ENCODE peak calls at places on chromosomes 5 and 9, in ten cellular contexts. T is cardiac muscle cell, Q is fibroblast of pulmonary artery, A is progenitor cell of endocrine pancreas, L is astrocyte, S is bronchial epithelial cell, V is heart right ventricle, W is A549, G is GM13977, M is suprapubic skin. B is an unnamed sample.

GRCh38 chr9:116501871-116502270 is 185.2 kb upstream of the TRIM32 start:
- DNase-seq in M (no peak), Q (peak), W (peak), A (no peak), S (peak), V (no peak), T (no peak), L (peak), G (no peak), B (peak)

GRCh38 chr5:87827561-87827960 is 414.8 kb upstream of the CCNH start:
- DNase-seq in A (no peak), T (no peak), M (no peak), W (no peak), V (no peak), Q (no peak), S (no peak), G (no peak), L (peak), B (no peak)

GRCh38 chr5:58294598-58295298 is 165.1 kb downstream of the PLK2 start:
- DNase-seq in W (no peak), A (no peak), T (no peak), G (no peak), L (peak), S (peak), V (no peak), M (no peak), Q (peak), B (peak)

GRCh38 chr9:35749515-35750255 is 598 bp downstream of the RGP1 start:
- DNase-seq in T (peak), W (peak), G (peak), L (no peak), Q (no peak), V (no peak), A (no peak), S (peak), M (no peak), B (no peak)

GRCh38 chr9:116587919-116588318 is 99.2 kb upstream of the TRIM32 start:
- DNase-seq in W (no peak), L (no peak), G (no peak), T (no peak), A (no peak), S (no peak), Q (no peak), V (no peak), M (no peak), B (no peak)

GRCh38 chr9:79477955-79478751 is 93.6 kb upstream of the TLE4 start:
- DNase-seq in W (peak), A (peak), G (peak), Q (peak), V (no peak), M (no peak), L (peak), T (peak), S (peak), B (no peak)

GRCh38 chr5:80569086-80569960 is 757 bp downstream of the ANKRD34B start:
- DNase-seq in S (no peak), Q (no peak), V (no peak), G (peak), T (peak), L (no peak), W (no peak), M (no peak), A (peak), B (no peak)

GRCh38 chr5:55231476-55232193 is 1.8 kb downstream of the CCNO start:
- DNase-seq in S (no peak), V (no peak), G (peak), L (no peak), W (no peak), M (no peak), T (peak), A (peak), Q (no peak), B (no peak)

GRCh38 chr9:2621678-2622360 is at the start of gene VLDLR:
- DNase-seq in A (peak), M (no peak), Q (peak), V (peak), L (no peak), W (peak), G (no peak), T (no peak), S (peak), B (no peak)

GRCh38 chr5:77725646-77726045 is 50.5 kb downstream of the TBCA start:
- DNase-seq in T (no peak), S (no peak), L (no peak), A (no peak), G (no peak), Q (no peak), M (no peak), V (no peak), W (no peak), B (no peak)

GRCh38 chr5:135543151-135543818 is 7.5 kb upstream of the NEUROG1 start:
- DNase-seq in T (no peak), S (no peak), G (peak), W (no peak), A (no peak), V (no peak), Q (no peak), M (peak), L (no peak), B (no peak)

GRCh38 chr5:125746936-125747335 is 676.3 kb upstream of the GRAMD2B start:
- DNase-seq in S (no peak), W (no peak), T (no peak), Q (no peak), A (no peak), G (no peak), V (no peak), M (no peak), L (no peak), B (no peak)

GRCh38 chr9:129464972-129465833 is 155.7 kb downstream of the C9orf50 start:
- DNase-seq in T (no peak), S (no peak), A (no peak), V (peak), M (no peak), Q (peak), G (no peak), W (no peak), L (peak), B (peak)

GRCh38 chr9:91771027-91771426 is 179.0 kb downstream of the ROR2 start:
- DNase-seq in G (no peak), A (no peak), Q (peak), M (no peak), S (peak), T (peak), V (no peak), W (peak), L (peak), B (peak)

GRCh38 chr9:91332476-91333231 is 29.1 kb downstream of the AUH start:
- DNase-seq in Q (no peak), A (no peak), M (no peak), G (no peak), L (no peak), V (no peak), T (peak), S (no peak), W (no peak), B (no peak)

GRCh38 chr9:123269316-123269715 is 930 bp upstream of the STRBP start:
- DNase-seq in V (no peak), T (no peak), Q (no peak), L (no peak), W (no peak), A (no peak), G (no peak), S (no peak), M (no peak), B (no peak)

GRCh38 chr9:123482295-123482970 is 126.4 kb downstream of the CRB2 start:
- DNase-seq in M (no peak), S (no peak), T (no peak), G (no peak), V (no peak), A (no peak), L (no peak), W (no peak), Q (no peak), B (no peak)

GRCh38 chr9:37392272-37392671 is 30.2 kb upstream of the GRHPR start:
- DNase-seq in M (no peak), L (no peak), Q (no peak), V (no peak), G (no peak), S (no peak), W (no peak), T (no peak), A (no peak), B (no peak)

GRCh38 chr5:108384741-108385140 is 2.8 kb upstream of the FBXL17 start:
- DNase-seq in W (no peak), V (no peak), Q (no peak), G (no peak), S (no peak), A (no peak), L (no peak), M (no peak), T (no peak), B (no peak)

GRCh38 chr9:14221119-14221518 is 92.8 kb downstream of the NFIB start:
- DNase-seq in G (no peak), W (no peak), L (peak), A (no peak), S (no peak), T (no peak), M (no peak), Q (no peak), V (no peak), B (peak)

GRCh38 chr5:145110826-145111225 is 724.3 kb downstream of the PRELID2 start:
- DNase-seq in S (no peak), Q (peak), W (no peak), A (no peak), G (no peak), V (no peak), M (no peak), L (no peak), T (no peak), B (peak)

GRCh38 chr5:56663523-56663922 is 151.8 kb upstream of the MAP3K1 start:
- DNase-seq in M (no peak), W (no peak), L (no peak), A (no peak), Q (no peak), V (no peak), T (no peak), S (no peak), G (no peak), B (no peak)

GRCh38 chr5:32278403-32278802 is 34.3 kb downstream of the MTMR12 start:
- DNase-seq in S (no peak), G (no peak), A (no peak), T (no peak), L (peak), M (no peak), V (no peak), W (no peak), Q (peak), B (peak)

GRCh38 chr5:123700624-123701023 is 188.6 kb downstream of the CSNK1G3 start:
- DNase-seq in S (peak), A (no peak), Q (peak), V (no peak), G (no peak), M (peak), T (no peak), L (peak), W (peak), B (peak)

GRCh38 chr5:103624035-103624461 is 61.5 kb upstream of the NUDT12 start:
- DNase-seq in W (no peak), Q (peak), S (peak), V (no peak), G (no peak), A (no peak), M (no peak), T (no peak), L (peak), B (no peak)

GRCh38 chr9:107523539-107523938 is 34.0 kb upstream of the KLF4 start:
- DNase-seq in M (no peak), V (no peak), S (no peak), G (no peak), L (no peak), A (no peak), Q (no peak), W (no peak), T (no peak), B (no peak)

GRCh38 chr5:39459091-39459490 is 34.3 kb upstream of the DAB2 start:
- DNase-seq in W (peak), V (no peak), T (no peak), L (peak), Q (peak), G (no peak), S (no peak), A (no peak), M (no peak), B (no peak)

GRCh38 chr5:89437450-89438435 is 554.8 kb upstream of the MEF2C start:
- DNase-seq in L (peak), V (no peak), T (no peak), Q (no peak), A (no peak), G (no peak), S (no peak), M (no peak), W (no peak), B (no peak)

GRCh38 chr5:138903113-138903789 is 28.1 kb upstream of the LRRTM2 start:
- DNase-seq in G (no peak), W (no peak), A (no peak), Q (peak), T (no peak), L (peak), V (no peak), M (no peak), S (peak), B (peak)

DNA sequence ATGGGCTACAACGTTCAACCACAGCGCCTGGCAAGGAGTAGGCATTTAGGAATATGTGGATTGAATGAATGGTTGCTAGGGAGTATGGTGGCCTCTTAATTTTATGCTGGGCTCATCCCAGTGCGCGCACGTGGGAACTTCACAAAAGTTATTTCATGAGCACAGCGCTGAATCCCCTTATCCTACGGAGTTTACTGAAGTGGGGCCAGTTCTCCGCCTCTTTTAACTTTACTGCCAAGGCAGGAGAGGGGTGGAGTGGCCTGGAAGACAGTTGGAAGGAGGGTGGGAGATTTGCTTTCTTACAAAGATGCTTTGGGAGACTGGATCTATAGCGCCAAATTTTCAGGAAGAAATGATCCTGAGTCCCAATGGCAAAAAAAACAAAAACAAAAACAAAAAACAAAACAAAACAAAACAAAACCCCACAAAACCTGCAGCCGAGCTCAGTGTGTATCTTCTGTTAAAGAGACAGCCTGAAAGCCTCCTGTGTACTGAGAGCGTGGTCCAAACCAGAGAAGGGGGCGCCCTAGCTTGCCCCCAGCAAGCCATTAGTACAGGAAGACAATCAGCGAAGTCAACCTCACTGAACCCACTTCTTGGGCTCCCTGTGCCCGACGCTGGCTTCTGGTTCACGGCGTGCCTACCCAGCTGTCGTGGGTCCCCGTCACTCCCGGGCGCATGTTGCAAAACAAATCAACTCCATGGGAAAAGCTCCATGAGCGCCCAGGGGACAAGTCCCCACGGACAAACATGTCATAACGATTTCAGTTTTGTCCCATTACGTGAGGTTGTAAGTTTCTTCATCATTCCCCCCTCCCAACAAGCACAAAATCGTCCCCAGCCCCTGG is 326.7 kb downstream of the SH3GL2 start:
- DNase-seq in T (no peak), Q (no peak), V (no peak), S (no peak), G (peak), W (no peak), A (no peak), L (no peak), M (no peak), B (no peak)
- TF ChIP-seq CTCF in T (no peak), Q (no peak), V (no peak), S (no peak), G (no peak), W (no peak), A (no peak), L (no peak), M (no peak), B (no peak)

GRCh38 chr5:171162165-171162564 is 146.9 kb upstream of the TLX3 start:
- DNase-seq in T (no peak), A (no peak), W (no peak), S (no peak), G (no peak), L (no peak), Q (no peak), V (no peak), M (no peak), B (no peak)

GRCh38 chr5:171166766-171167165 is 142.3 kb upstream of the TLX3 start:
- DNase-seq in W (no peak), L (no peak), M (no peak), S (no peak), T (no peak), Q (no peak), G (no peak), A (no peak), V (no peak), B (no peak)

GRCh38 chr5:171157775-171158174 is 151.3 kb upstream of the TLX3 start:
- DNase-seq in T (no peak), S (no peak), V (no peak), W (no peak), M (no peak), L (no peak), A (no peak), G (no peak), Q (no peak), B (no peak)

GRCh38 chr5:171158581-171158980 is 150.5 kb upstream of the TLX3 start:
- DNase-seq in M (no peak), L (no peak), S (peak), Q (no peak), G (no peak), A (no peak), W (no peak), T (no peak), V (no peak), B (no peak)

GRCh38 chr5:171162602-171163001 is 146.4 kb upstream of the TLX3 start:
- DNase-seq in S (peak), W (peak), T (peak), Q (peak), L (peak), G (no peak), V (no peak), A (no peak), M (no peak), B (peak)
- TF ChIP-seq CTCF in S (peak), W (peak), T (peak), Q (peak), L (peak), G (peak), V (no peak), A (peak), M (no peak), B (peak)

DNA sequence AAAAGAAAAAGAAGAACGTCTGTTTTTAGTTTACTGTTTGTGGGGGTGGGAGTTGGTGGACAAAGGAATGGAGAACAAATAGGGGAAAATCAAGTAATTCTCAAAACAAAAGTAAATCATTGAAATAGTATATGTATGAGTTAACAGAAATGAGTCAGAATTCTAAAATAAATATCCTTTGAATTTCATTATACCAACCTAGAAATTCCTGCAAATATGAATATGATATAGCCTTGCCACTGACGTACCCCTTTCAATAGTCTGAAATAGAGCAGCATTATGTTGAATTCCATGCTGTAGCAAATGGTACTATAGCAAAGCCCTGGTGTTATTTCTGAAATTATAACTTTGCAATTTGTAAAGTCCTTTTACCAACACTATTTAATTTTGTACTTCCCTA is 29.7 kb upstream of the DTWD2 start:
- DNase-seq in W (no peak), G (no peak), A (no peak), L (no peak), V (no peak), S (no peak), T (no peak), Q (no peak), M (no peak), B (no peak)
- TF ChIP-seq CTCF in W (no peak), G (no peak), A (no peak), L (no peak), V (no peak), S (no peak), T (no peak), Q (no peak), M (no peak), B (no peak)

GRCh38 chr9:132644251-132644650 is 25.5 kb downstream of the DDX31 start:
- DNase-seq in M (no peak), Q (no peak), G (no peak), W (peak), L (no peak), S (no peak), T (no peak), V (no peak), A (no peak), B (no peak)
- TF ChIP-seq CTCF in M (no peak), Q (peak), G (peak), W (no peak), L (peak), S (no peak), T (peak), V (no peak), A (peak), B (peak)

GRCh38 chr5:141402553-141403328 is at the start of gene PCDHGA9:
- DNase-seq in A (no peak), Q (peak), V (no peak), L (no peak), M (no peak), W (no peak), G (peak), S (peak), T (no peak), B (no peak)
- TF ChIP-seq CTCF in A (no peak), Q (peak), V (peak), L (peak), M (peak), W (no peak), G (peak), S (peak), T (peak), B (peak)

DNA sequence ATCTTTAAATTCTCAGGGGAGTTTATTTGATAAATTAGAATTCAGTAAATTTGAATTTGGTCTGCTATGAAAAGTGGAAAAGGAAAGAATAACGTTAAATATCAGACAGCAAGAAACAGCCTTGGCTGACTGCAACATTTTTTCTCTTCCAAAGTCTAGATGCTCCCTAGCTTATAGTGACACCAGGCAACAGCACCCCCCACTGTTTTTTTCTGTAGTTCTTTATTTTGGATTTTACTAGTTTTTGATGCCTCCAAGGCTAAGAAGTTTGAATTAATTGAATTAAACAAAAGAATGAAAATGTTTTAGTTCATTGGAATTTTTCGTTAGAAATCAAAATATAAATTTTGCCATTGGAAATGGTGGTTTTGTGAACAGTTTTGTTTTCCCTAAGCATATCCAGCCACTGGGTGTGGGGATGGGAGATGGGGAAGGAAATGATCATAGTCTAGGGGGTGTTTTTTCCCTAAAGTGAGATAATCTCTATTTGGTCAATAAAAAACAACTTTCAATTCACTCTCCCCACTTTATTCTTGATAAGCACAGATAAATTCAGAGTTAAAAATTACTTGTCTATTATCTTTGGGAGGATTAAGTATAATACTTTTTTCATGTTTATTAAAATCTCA is 199.3 kb upstream of the CD180 start:
- DNase-seq in S (no peak), M (no peak), L (no peak), G (no peak), W (no peak), V (no peak), A (no peak), T (no peak), Q (peak), B (no peak)
- TF ChIP-seq CTCF in S (no peak), M (no peak), L (no peak), G (no peak), W (no peak), V (no peak), A (no peak), T (peak), Q (peak), B (no peak)

DNA sequence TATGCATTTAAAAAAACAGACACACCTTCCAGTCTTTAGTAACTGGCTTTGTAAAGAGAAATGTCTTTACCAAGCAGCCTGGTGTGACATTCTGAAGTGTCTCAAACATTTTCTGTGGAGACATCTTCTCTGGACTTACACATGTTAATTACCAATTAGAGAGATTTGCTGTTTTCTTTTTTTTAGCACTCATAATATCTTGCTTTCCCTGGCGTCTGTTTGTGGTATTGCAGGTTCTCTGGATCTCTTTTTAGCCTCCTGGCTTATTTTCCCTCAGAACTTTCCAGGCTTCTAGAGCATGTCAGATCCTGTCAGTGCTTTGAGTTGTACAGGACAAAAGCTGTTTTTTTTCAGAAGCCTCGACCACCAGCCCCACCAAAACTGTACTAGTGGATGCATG is 92.5 kb downstream of the MSX2 start:
- DNase-seq in Q (no peak), W (no peak), T (no peak), G (no peak), L (no peak), V (no peak), A (no peak), M (no peak), S (no peak), B (no peak)
- TF ChIP-seq CTCF in Q (peak), W (no peak), T (peak), G (peak), L (peak), V (no peak), A (peak), M (peak), S (no peak), B (peak)

GRCh38 chr9:88278036-88278435 is 110.2 kb upstream of the SPIN1 start:
- DNase-seq in V (no peak), T (no peak), A (no peak), Q (no peak), M (no peak), L (no peak), G (no peak), S (no peak), W (no peak), B (no peak)

GRCh38 chr9:88280816-88281382 is 107.3 kb upstream of the SPIN1 start:
- DNase-seq in T (no peak), Q (peak), M (no peak), W (peak), G (no peak), S (no peak), V (no peak), A (no peak), L (peak), B (no peak)
- TF ChIP-seq CTCF in T (no peak), Q (no peak), M (no peak), W (no peak), G (no peak), S (no peak), V (no peak), A (no peak), L (peak), B (no peak)

B was measured in HFFc6.